ENCODE peak calls at places on chromosomes 11 and 22, in seven cellular contexts. One of them, this sample, is unnamed.
A peak's percentile ranks its signal among the peaks of the same experiment; 100 is the strongest.

GRCh38 chr11:73670808-73671207 is 24.4 kb downstream of the PLEKHB1 start:
- DNase-seq in mesendoderm: no peak
- DNase-seq in heart right ventricle: no peak
- DNase-seq in endothelial cell of umbilical vein: no peak
- DNase-seq in thyroid gland: no peak
- DNase-seq in heart left ventricle: no peak
- DNase-seq in fibroblast of lung: no peak
- DNase-seq in this sample: no peak

GRCh38 chr22:44752285-44753188 is at the start of gene ARHGAP8:
- DNase-seq in mesendoderm: peak; percentile 39
- DNase-seq in heart right ventricle: no peak
- DNase-seq in endothelial cell of umbilical vein: no peak
- DNase-seq in thyroid gland: peak; percentile 81
- DNase-seq in heart left ventricle: no peak
- DNase-seq in fibroblast of lung: no peak
- DNase-seq in this sample: peak; percentile 72

GRCh38 chr11:130144129-130144528 is 15.5 kb upstream of the ST14 start:
- DNase-seq in mesendoderm: no peak
- DNase-seq in heart right ventricle: no peak
- DNase-seq in endothelial cell of umbilical vein: no peak
- DNase-seq in thyroid gland: no peak
- DNase-seq in heart left ventricle: no peak
- DNase-seq in fibroblast of lung: no peak
- DNase-seq in this sample: no peak

GRCh38 chr11:46272816-46273427 is 4.5 kb upstream of the CREB3L1 start:
- DNase-seq in mesendoderm: no peak
- DNase-seq in heart right ventricle: peak; percentile 73
- DNase-seq in endothelial cell of umbilical vein: peak; percentile 43
- DNase-seq in thyroid gland: peak; percentile 80
- DNase-seq in heart left ventricle: peak; percentile 80
- DNase-seq in fibroblast of lung: peak; percentile 76
- DNase-seq in this sample: peak; percentile 80

GRCh38 chr11:130909650-130910049 is 6.6 kb downstream of the SNX19 start:
- DNase-seq in mesendoderm: no peak
- DNase-seq in heart right ventricle: no peak
- DNase-seq in endothelial cell of umbilical vein: peak; percentile 88
- DNase-seq in thyroid gland: no peak
- DNase-seq in heart left ventricle: no peak
- DNase-seq in fibroblast of lung: peak; percentile 85
- DNase-seq in this sample: no peak

GRCh38 chr11:1574256-1575242 is 2.5 kb upstream of the DUSP8 start:
- DNase-seq in mesendoderm: no peak
- DNase-seq in heart right ventricle: peak; percentile 59
- DNase-seq in endothelial cell of umbilical vein: peak; percentile 40
- DNase-seq in thyroid gland: peak; percentile 63
- DNase-seq in heart left ventricle: peak; percentile 60
- DNase-seq in fibroblast of lung: peak; percentile 49
- DNase-seq in this sample: peak; percentile 87

GRCh38 chr22:21832291-21833290 is 34.9 kb downstream of the MAPK1 start:
- DNase-seq in mesendoderm: peak; percentile 33
- DNase-seq in heart right ventricle: no peak
- DNase-seq in endothelial cell of umbilical vein: no peak
- DNase-seq in thyroid gland: no peak
- DNase-seq in heart left ventricle: no peak
- DNase-seq in fibroblast of lung: no peak
- DNase-seq in this sample: no peak

GRCh38 chr22:44393066-44393465 is 80.3 kb upstream of the SHISAL1 start:
- DNase-seq in mesendoderm: no peak
- DNase-seq in heart right ventricle: no peak
- DNase-seq in endothelial cell of umbilical vein: no peak
- DNase-seq in thyroid gland: no peak
- DNase-seq in heart left ventricle: no peak
- DNase-seq in fibroblast of lung: no peak
- DNase-seq in this sample: peak; percentile 11

GRCh38 chr11:71372693-71373657 is 75.2 kb downstream of the DHCR7 start:
- DNase-seq in mesendoderm: peak; percentile 57
- DNase-seq in heart right ventricle: no peak
- DNase-seq in endothelial cell of umbilical vein: no peak
- DNase-seq in thyroid gland: no peak
- DNase-seq in heart left ventricle: no peak
- DNase-seq in fibroblast of lung: peak; percentile 56
- DNase-seq in this sample: no peak

GRCh38 chr11:118900535-118901384 is 17.1 kb downstream of the CXCR5 start:
- DNase-seq in mesendoderm: no peak
- DNase-seq in heart right ventricle: no peak
- DNase-seq in endothelial cell of umbilical vein: no peak
- DNase-seq in thyroid gland: no peak
- DNase-seq in heart left ventricle: no peak
- DNase-seq in fibroblast of lung: no peak
- DNase-seq in this sample: no peak

GRCh38 chr11:111878385-111878765 is 590 bp downstream of the FDXACB1 start:
- DNase-seq in mesendoderm: no peak
- DNase-seq in heart right ventricle: no peak
- DNase-seq in endothelial cell of umbilical vein: no peak
- DNase-seq in thyroid gland: no peak
- DNase-seq in heart left ventricle: no peak
- DNase-seq in fibroblast of lung: peak; percentile 34
- DNase-seq in this sample: no peak

GRCh38 chr11:1460994-1461805 is 25.4 kb downstream of the MOB2 start:
- DNase-seq in mesendoderm: no peak
- DNase-seq in heart right ventricle: no peak
- DNase-seq in endothelial cell of umbilical vein: no peak
- DNase-seq in thyroid gland: peak; percentile 41
- DNase-seq in heart left ventricle: no peak
- DNase-seq in fibroblast of lung: peak; percentile 25
- DNase-seq in this sample: no peak

GRCh38 chr11:44565746-44566558 is 489 bp downstream of the CD82 start:
- DNase-seq in mesendoderm: peak; percentile 30
- DNase-seq in heart right ventricle: no peak
- DNase-seq in endothelial cell of umbilical vein: no peak
- DNase-seq in thyroid gland: no peak
- DNase-seq in heart left ventricle: no peak
- DNase-seq in fibroblast of lung: no peak
- DNase-seq in this sample: no peak

GRCh38 chr11:122100222-122101080 is 15.6 kb downstream of the BLID start:
- DNase-seq in mesendoderm: peak; percentile 50
- DNase-seq in heart right ventricle: peak; percentile 50
- DNase-seq in endothelial cell of umbilical vein: peak; percentile 56
- DNase-seq in thyroid gland: peak; percentile 79
- DNase-seq in heart left ventricle: peak; percentile 51
- DNase-seq in fibroblast of lung: peak; percentile 80
- DNase-seq in this sample: peak; percentile 42
- H3K4me3 ChIP-seq in mesendoderm: no peak overlapping the region
- H3K4me3 ChIP-seq in heart right ventricle: peak overlapping the region; percentile 59
- H3K4me3 ChIP-seq in endothelial cell of umbilical vein: peak overlapping the region; percentile 96
- H3K4me3 ChIP-seq in thyroid gland: peak overlapping the region; percentile 47
- H3K4me3 ChIP-seq in heart left ventricle: peak overlapping the region; percentile 69
- H3K4me3 ChIP-seq in fibroblast of lung: peak overlapping the region; percentile 86
- H3K4me3 ChIP-seq in this sample: no peak overlapping the region

GRCh38 chr11:34630544-34630943 is 9.7 kb downstream of the EHF start:
- DNase-seq in mesendoderm: no peak
- DNase-seq in heart right ventricle: no peak
- DNase-seq in endothelial cell of umbilical vein: no peak
- DNase-seq in thyroid gland: peak; percentile 86
- DNase-seq in heart left ventricle: no peak
- DNase-seq in fibroblast of lung: no peak
- DNase-seq in this sample: no peak
- H3K4me1 ChIP-seq in mesendoderm: no peaks in the 10 kb centered on the region
- H3K4me1 ChIP-seq in heart right ventricle: peaks cover 7% of the 10 kb centered on the region
- H3K4me1 ChIP-seq in endothelial cell of umbilical vein: no peaks in the 10 kb centered on the region
- H3K4me1 ChIP-seq in thyroid gland: peaks cover 56% of the 10 kb centered on the region
- H3K4me1 ChIP-seq in heart left ventricle: peaks cover 4% of the 10 kb centered on the region
- H3K4me1 ChIP-seq in fibroblast of lung: peaks cover 4% of the 10 kb centered on the region
- H3K4me1 ChIP-seq in this sample: peaks cover 45% of the 10 kb centered on the region

GRCh38 chr22:19891350-19892248 is 36.9 kb upstream of the GNB1L start:
- DNase-seq in mesendoderm: peak; percentile 97
- DNase-seq in heart right ventricle: no peak
- DNase-seq in endothelial cell of umbilical vein: peak; percentile 90
- DNase-seq in thyroid gland: no peak
- DNase-seq in heart left ventricle: no peak
- DNase-seq in fibroblast of lung: peak; percentile 43
- DNase-seq in this sample: peak; percentile 35
- H3K4me3 ChIP-seq in mesendoderm: no peak overlapping the region
- H3K4me3 ChIP-seq in heart right ventricle: no peak overlapping the region
- H3K4me3 ChIP-seq in endothelial cell of umbilical vein: no peak overlapping the region
- H3K4me3 ChIP-seq in thyroid gland: no peak overlapping the region
- H3K4me3 ChIP-seq in heart left ventricle: no peak overlapping the region
- H3K4me3 ChIP-seq in fibroblast of lung: no peak overlapping the region
- H3K4me3 ChIP-seq in this sample: no peak overlapping the region

GRCh38 chr11:47361419-47361818 is 8.9 kb upstream of the MYBPC3 start:
- DNase-seq in mesendoderm: no peak
- DNase-seq in heart right ventricle: no peak
- DNase-seq in endothelial cell of umbilical vein: no peak
- DNase-seq in thyroid gland: no peak
- DNase-seq in heart left ventricle: no peak
- DNase-seq in fibroblast of lung: no peak
- DNase-seq in this sample: no peak

GRCh38 chr11:47359586-47359985 is 7.1 kb upstream of the MYBPC3 start:
- DNase-seq in mesendoderm: no peak
- DNase-seq in heart right ventricle: no peak
- DNase-seq in endothelial cell of umbilical vein: no peak
- DNase-seq in thyroid gland: no peak
- DNase-seq in heart left ventricle: peak; percentile 10
- DNase-seq in fibroblast of lung: no peak
- DNase-seq in this sample: no peak

GRCh38 chr11:47358731-47359051 is 6.2 kb upstream of the MYBPC3 start:
- DNase-seq in mesendoderm: no peak
- DNase-seq in heart right ventricle: no peak
- DNase-seq in endothelial cell of umbilical vein: no peak
- DNase-seq in thyroid gland: no peak
- DNase-seq in heart left ventricle: no peak
- DNase-seq in fibroblast of lung: no peak
- DNase-seq in this sample: no peak

GRCh38 chr11:47359162-47359561 is 6.7 kb upstream of the MYBPC3 start:
- DNase-seq in mesendoderm: no peak
- DNase-seq in heart right ventricle: no peak
- DNase-seq in endothelial cell of umbilical vein: no peak
- DNase-seq in thyroid gland: no peak
- DNase-seq in heart left ventricle: peak; percentile 10
- DNase-seq in fibroblast of lung: no peak
- DNase-seq in this sample: peak; percentile 29

DNA sequence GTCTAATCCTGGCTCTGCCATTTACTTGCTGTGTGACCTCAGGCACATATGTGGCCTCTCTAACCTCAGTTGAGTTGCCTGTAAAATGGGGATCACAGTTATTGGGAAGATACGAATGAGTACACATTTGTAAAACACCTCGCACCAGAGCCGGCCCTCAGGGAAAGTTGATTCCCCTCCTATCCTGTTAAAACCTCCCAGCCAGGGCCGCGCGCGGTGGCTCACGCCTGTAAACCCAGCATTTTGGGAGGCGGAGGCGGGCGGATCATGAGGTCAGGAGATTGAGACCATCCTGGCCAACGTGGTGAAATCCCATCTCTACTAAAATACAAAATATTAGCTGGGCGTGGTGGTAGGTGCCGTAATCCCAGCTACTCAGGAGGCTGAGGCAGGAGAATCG is 7.8 kb upstream of the MYBPC3 start:
- DNase-seq in mesendoderm: no peak
- DNase-seq in heart right ventricle: no peak
- DNase-seq in endothelial cell of umbilical vein: no peak
- DNase-seq in thyroid gland: no peak
- DNase-seq in heart left ventricle: no peak
- DNase-seq in fibroblast of lung: no peak
- DNase-seq in this sample: no peak
- H3K4me1 ChIP-seq in mesendoderm: no peaks in the 10 kb centered on the region
- H3K4me1 ChIP-seq in heart right ventricle: no peaks in the 10 kb centered on the region
- H3K4me1 ChIP-seq in endothelial cell of umbilical vein: no peaks in the 10 kb centered on the region
- H3K4me1 ChIP-seq in thyroid gland: no peaks in the 10 kb centered on the region
- H3K4me1 ChIP-seq in heart left ventricle: peaks cover under 1% of the 10 kb centered on the region
- H3K4me1 ChIP-seq in fibroblast of lung: no peaks in the 10 kb centered on the region
- H3K4me1 ChIP-seq in this sample: no peaks in the 10 kb centered on the region

DNA sequence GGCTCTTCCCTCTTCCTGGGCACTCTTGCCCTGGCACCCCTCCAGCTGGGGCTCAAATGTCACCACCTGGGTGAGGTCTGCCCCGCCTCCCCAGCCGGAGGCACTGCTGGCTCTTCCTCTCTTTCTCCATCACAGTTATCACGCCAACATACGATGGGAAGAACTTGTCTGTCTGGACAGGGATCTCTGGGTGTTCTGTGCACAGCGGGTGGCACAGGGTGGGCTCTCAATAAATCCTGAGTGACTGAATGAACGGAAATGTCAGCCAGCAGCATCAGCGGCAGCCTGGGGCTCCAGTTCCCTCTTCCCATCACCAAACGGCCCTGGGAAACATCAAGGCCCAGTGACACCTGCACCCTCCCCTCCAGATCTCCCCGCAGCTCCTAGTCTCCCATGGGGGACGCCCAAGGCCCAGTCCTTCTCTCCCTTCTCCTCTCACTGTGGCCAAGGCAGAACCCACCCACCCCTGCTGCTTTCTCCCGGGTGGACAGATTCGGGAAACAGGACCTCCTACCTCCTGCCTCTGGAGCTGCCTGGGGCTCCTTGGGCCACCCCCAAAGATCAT is 440 bp upstream of the SLC25A45 start:
- DNase-seq in mesendoderm: no peak
- DNase-seq in heart right ventricle: no peak
- DNase-seq in endothelial cell of umbilical vein: no peak
- DNase-seq in thyroid gland: peak; percentile 96
- DNase-seq in heart left ventricle: no peak
- DNase-seq in fibroblast of lung: no peak
- DNase-seq in this sample: no peak
- H3K4me3 ChIP-seq in mesendoderm: no peak overlapping the region
- H3K4me3 ChIP-seq in heart right ventricle: peak overlapping the region; percentile 59
- H3K4me3 ChIP-seq in endothelial cell of umbilical vein: no peak overlapping the region
- H3K4me3 ChIP-seq in thyroid gland: no peak overlapping the region
- H3K4me3 ChIP-seq in heart left ventricle: peak overlapping the region; percentile 47
- H3K4me3 ChIP-seq in fibroblast of lung: peak overlapping the region; percentile 54
- H3K4me3 ChIP-seq in this sample: no peak overlapping the region

GRCh38 chr11:125429174-125429707 is 66.8 kb downstream of the FEZ1 start:
- DNase-seq in mesendoderm: peak; percentile 85
- DNase-seq in heart right ventricle: peak; percentile 53
- DNase-seq in endothelial cell of umbilical vein: peak; percentile 59
- DNase-seq in thyroid gland: peak; percentile 40
- DNase-seq in heart left ventricle: peak; percentile 40
- DNase-seq in fibroblast of lung: peak; percentile 54
- DNase-seq in this sample: peak; percentile 28

GRCh38 chr11:125426818-125427528 is 69.1 kb downstream of the FEZ1 start:
- DNase-seq in mesendoderm: no peak
- DNase-seq in heart right ventricle: no peak
- DNase-seq in endothelial cell of umbilical vein: no peak
- DNase-seq in thyroid gland: no peak
- DNase-seq in heart left ventricle: no peak
- DNase-seq in fibroblast of lung: no peak
- DNase-seq in this sample: no peak

GRCh38 chr11:125428486-125429173 is 67.4 kb downstream of the FEZ1 start:
- DNase-seq in mesendoderm: peak; percentile 28
- DNase-seq in heart right ventricle: no peak
- DNase-seq in endothelial cell of umbilical vein: no peak
- DNase-seq in thyroid gland: no peak
- DNase-seq in heart left ventricle: no peak
- DNase-seq in fibroblast of lung: no peak
- DNase-seq in this sample: no peak

GRCh38 chr11:125423247-125423849 is 72.7 kb downstream of the FEZ1 start:
- DNase-seq in mesendoderm: peak; percentile 39
- DNase-seq in heart right ventricle: no peak
- DNase-seq in endothelial cell of umbilical vein: no peak
- DNase-seq in thyroid gland: no peak
- DNase-seq in heart left ventricle: no peak
- DNase-seq in fibroblast of lung: no peak
- DNase-seq in this sample: peak; percentile 11

GRCh38 chr11:125425601-125426000 is 70.5 kb downstream of the FEZ1 start:
- DNase-seq in mesendoderm: no peak
- DNase-seq in heart right ventricle: peak; percentile 53
- DNase-seq in endothelial cell of umbilical vein: no peak
- DNase-seq in thyroid gland: peak; percentile 26
- DNase-seq in heart left ventricle: peak; percentile 82
- DNase-seq in fibroblast of lung: no peak
- DNase-seq in this sample: no peak
- H3K4me1 ChIP-seq in mesendoderm: no peaks in the 10 kb centered on the region
- H3K4me1 ChIP-seq in heart right ventricle: peaks cover 16% of the 10 kb centered on the region
- H3K4me1 ChIP-seq in endothelial cell of umbilical vein: no peaks in the 10 kb centered on the region
- H3K4me1 ChIP-seq in thyroid gland: no peaks in the 10 kb centered on the region
- H3K4me1 ChIP-seq in heart left ventricle: no peaks in the 10 kb centered on the region
- H3K4me1 ChIP-seq in fibroblast of lung: no peaks in the 10 kb centered on the region
- H3K4me1 ChIP-seq in this sample: no peaks in the 10 kb centered on the region

This sample was measured in mucosa of descending colon.